ENCODE peak calls at places on chromosomes 7 and 10, in seven cellular contexts. F is NCI-H146; V is iPS DF 19.7; W is MV-4-11; C is T-cell; D is central memory CD4-positive, alpha-beta T cell; Z is lower leg skin. Q is an unnamed sample.

GRCh38 chr10:94194256-94194655 is 168.5 kb downstream of the NOC3L start:
- DNase-seq in F (no peak), V (no peak), W (no peak), C (no peak), D (no peak), Z (no peak), Q (no peak)

GRCh38 chr10:93604145-93604544 is 3.1 kb upstream of the RBP4 start:
- DNase-seq in F (no peak), V (no peak), W (no peak), C (no peak), D (no peak), Z (no peak), Q (no peak)

GRCh38 chr7:73995330-73995729 is 32.6 kb upstream of the ELN start:
- DNase-seq in F (no peak), V (no peak), W (no peak), C (no peak), D (no peak), Z (no peak), Q (no peak)

GRCh38 chr10:90893190-90893589 is 21.4 kb downstream of the RPP30 start:
- DNase-seq in F (no peak), V (no peak), W (no peak), C (no peak), D (no peak), Z (no peak), Q (no peak)

GRCh38 chr7:70634610-70635068 is 497.3 kb upstream of the GALNT17 start:
- DNase-seq in F (no peak), V (no peak), W (no peak), C (no peak), D (no peak), Z (no peak), Q (no peak)

GRCh38 chr10:24951201-24952145 is 933 bp downstream of the PRTFDC1 start:
- DNase-seq in F (peak), V (peak), W (no peak), C (no peak), D (no peak), Z (no peak), Q (no peak)

GRCh38 chr7:95772771-95773581 is 622 bp downstream of the DYNC1I1 start:
- DNase-seq in F (peak), V (no peak), W (no peak), C (no peak), D (no peak), Z (no peak), Q (no peak)

GRCh38 chr7:68820321-68820720 is 778.0 kb upstream of the AUTS2 start:
- DNase-seq in F (no peak), V (no peak), W (no peak), C (no peak), D (no peak), Z (no peak), Q (no peak)

GRCh38 chr10:110486680-110487410 is 10.9 kb upstream of the DUSP5 start:
- DNase-seq in F (no peak), V (no peak), W (no peak), C (no peak), D (no peak), Z (no peak), Q (no peak)

GRCh38 chr7:135510603-135511183 is 791 bp upstream of the CNOT4 start:
- DNase-seq in F (peak), V (no peak), W (peak), C (no peak), D (no peak), Z (peak), Q (no peak)

GRCh38 chr7:139583826-139584553 is 60.5 kb downstream of the CLEC2L start:
- DNase-seq in F (no peak), V (no peak), W (no peak), C (no peak), D (no peak), Z (peak), Q (peak)

GRCh38 chr7:92061154-92061553 is 73.1 kb downstream of the CYP51A1 start:
- DNase-seq in F (no peak), V (no peak), W (peak), C (no peak), D (no peak), Z (no peak), Q (no peak)

GRCh38 chr10:4704034-4704545 is 121.9 kb upstream of the AKR1E2 start:
- DNase-seq in F (no peak), V (no peak), W (peak), C (no peak), D (no peak), Z (no peak), Q (no peak)

GRCh38 chr7:1340031-1340430 is 107.4 kb downstream of the UNCX start:
- DNase-seq in F (no peak), V (no peak), W (no peak), C (no peak), D (no peak), Z (no peak), Q (no peak)

GRCh38 chr7:155422599-155423336 is 35.2 kb upstream of the EN2 start:
- DNase-seq in F (no peak), V (no peak), W (no peak), C (no peak), D (no peak), Z (no peak), Q (no peak)

GRCh38 chr10:43793714-43794113 is 145.0 kb upstream of the ZNF32 start:
- DNase-seq in F (no peak), V (no peak), W (peak), C (no peak), D (no peak), Z (no peak), Q (no peak)

GRCh38 chr7:149071641-149072437 is 18.7 kb downstream of the ZNF786 start:
- DNase-seq in F (no peak), V (no peak), W (no peak), C (peak), D (peak), Z (no peak), Q (no peak)

GRCh38 chr10:114634607-114634974 is 23.5 kb downstream of the ABLIM1 start:
- DNase-seq in F (no peak), V (no peak), W (no peak), C (no peak), D (no peak), Z (peak), Q (no peak)

GRCh38 chr7:42831051-42831952 is 80.6 kb downstream of the C7orf25 start:
- DNase-seq in F (no peak), V (no peak), W (no peak), C (no peak), D (no peak), Z (no peak), Q (no peak)

GRCh38 chr7:28755255-28755654 is 202.9 kb downstream of the TRIL start:
- DNase-seq in F (no peak), V (no peak), W (no peak), C (no peak), D (no peak), Z (no peak), Q (no peak)

GRCh38 chr10:110337906-110338305 is 33.2 kb upstream of the SMNDC1 start:
- DNase-seq in F (no peak), V (no peak), W (no peak), C (no peak), D (no peak), Z (peak), Q (no peak)

GRCh38 chr10:89262331-89263020 is 10.9 kb upstream of the LIPA start:
- DNase-seq in F (no peak), V (no peak), W (no peak), C (no peak), D (no peak), Z (no peak), Q (no peak)

GRCh38 chr10:33229252-33229943 is 105.1 kb downstream of the NRP1 start:
- DNase-seq in F (no peak), V (no peak), W (no peak), C (no peak), D (no peak), Z (no peak), Q (no peak)

GRCh38 chr10:2938869-2939268 is 128.5 kb upstream of the PFKP start:
- DNase-seq in F (no peak), V (no peak), W (peak), C (no peak), D (no peak), Z (no peak), Q (no peak)

Q was measured in type B pancreatic cell.